ENCODE peak calls at places on chromosomes 4 and X, in ten cellular contexts. U is lung, X is kidney, Q is heart left ventricle, L is fibroblast of mammary gland, B is progenitor cell of endocrine pancreas, Z is endothelial cell, R is RWPE1, O is MCF 10A, K is mucosa of descending colon. H is an unnamed sample.

GRCh38 chr4:151197258-151197657 is 79.7 kb upstream of the PRSS48 start:
- DNase-seq in B (no peak), K (no peak), X (no peak), Q (no peak), Z (no peak), O (peak), R (peak), U (no peak), L (peak), H (no peak)

GRCh38 chr4:166308589-166308988 is 435.6 kb downstream of the TLL1 start:
- DNase-seq in Z (no peak), X (no peak), U (no peak), K (no peak), L (no peak), Q (no peak), O (peak), B (no peak), R (peak), H (no peak)

GRCh38 chr4:20418865-20419451 is 167.3 kb downstream of the SLIT2 start:
- DNase-seq in Z (no peak), L (peak), X (no peak), B (no peak), U (no peak), O (peak), Q (no peak), R (peak), K (no peak), H (no peak)

GRCh38 chrX:51598899-51599298 is 19.8 kb downstream of the CENPVL3 start:
- DNase-seq in L (no peak), K (no peak), Z (no peak), O (no peak), U (no peak), R (no peak), X (no peak), Q (no peak), B (no peak), H (no peak)

GRCh38 chr4:188960411-188961093 is 821.3 kb downstream of the TRIML1 start:
- DNase-seq in L (peak), R (no peak), O (no peak), U (no peak), Q (no peak), K (no peak), B (no peak), X (no peak), Z (no peak), H (no peak)

GRCh38 chrX:47175588-47175980 is 18.0 kb upstream of the UBA1 start:
- DNase-seq in K (no peak), O (no peak), L (no peak), X (peak), U (no peak), B (no peak), Z (no peak), R (no peak), Q (no peak), H (no peak)

GRCh38 chr4:71772592-71772991 is 11.3 kb downstream of the GC start:
- DNase-seq in Z (no peak), Q (no peak), O (peak), X (no peak), K (no peak), U (no peak), R (no peak), L (no peak), B (no peak), H (no peak)

GRCh38 chrX:29397506-29397905 is 810.3 kb downstream of the IL1RAPL1 start:
- DNase-seq in Z (no peak), X (no peak), Q (no peak), R (no peak), B (no peak), U (no peak), O (no peak), K (no peak), L (peak), H (no peak)

GRCh38 chrX:13376857-13377441 is 57.1 kb upstream of the ATXN3L start:
- DNase-seq in L (peak), X (no peak), R (peak), Z (no peak), O (peak), B (no peak), Q (peak), U (peak), K (no peak), H (no peak)

GRCh38 chr4:89590102-89590501 is 246.9 kb downstream of the SNCA start:
- DNase-seq in Q (no peak), U (no peak), Z (no peak), L (no peak), R (no peak), B (no peak), K (no peak), O (no peak), X (no peak), H (no peak)

GRCh38 chr4:148162554-148162953 is 279.7 kb downstream of the NR3C2 start:
- DNase-seq in K (no peak), Q (no peak), B (no peak), L (no peak), R (no peak), Z (no peak), U (no peak), X (no peak), O (no peak), H (no peak)

GRCh38 chrX:133258481-133258880 is 40.3 kb upstream of the TFDP3 start:
- DNase-seq in X (no peak), Z (no peak), Q (no peak), L (peak), O (no peak), B (no peak), K (no peak), U (no peak), R (no peak), H (no peak)

GRCh38 chr4:26267087-26267486 is 53.7 kb upstream of the RBPJ start:
- DNase-seq in O (no peak), R (no peak), U (no peak), X (no peak), Q (peak), K (no peak), B (no peak), Z (no peak), L (peak), H (no peak)

GRCh38 chr4:22202351-22203343 is 254.1 kb upstream of the KCNIP4 start:
- DNase-seq in L (no peak), X (no peak), Q (no peak), K (no peak), R (no peak), Z (no peak), O (no peak), B (no peak), U (no peak), H (no peak)

GRCh38 chr4:121034010-121034409 is 38.3 kb downstream of the NDNF start:
- DNase-seq in Q (no peak), U (no peak), B (no peak), L (peak), Z (no peak), K (no peak), R (no peak), O (peak), X (no peak), H (no peak)

GRCh38 chrX:13703135-13703534 is 14.2 kb downstream of the RAB9A start:
- DNase-seq in L (no peak), Q (no peak), U (no peak), Z (no peak), K (no peak), O (no peak), B (no peak), R (no peak), X (no peak), H (no peak)

GRCh38 chr4:84691170-84691691 is 108.3 kb downstream of the CDS1 start:
- DNase-seq in B (no peak), Q (no peak), R (peak), X (no peak), U (peak), K (no peak), Z (no peak), O (peak), L (peak), H (no peak)

GRCh38 chrX:49308604-49309269 is 5.3 kb downstream of the GAGE10 start:
- DNase-seq in K (no peak), Z (no peak), L (peak), X (no peak), U (no peak), O (no peak), R (no peak), Q (no peak), B (no peak), H (no peak)

GRCh38 chr4:176498857-176499256 is 179.1 kb downstream of the SPCS3 start:
- DNase-seq in Q (no peak), O (no peak), R (no peak), Z (no peak), B (no peak), L (no peak), K (no peak), U (no peak), X (no peak), H (no peak)

GRCh38 chr4:188147176-188147575 is 7.9 kb downstream of the TRIML1 start:
- DNase-seq in Q (no peak), L (no peak), U (no peak), K (no peak), R (no peak), O (no peak), Z (no peak), B (no peak), X (no peak), H (no peak)

GRCh38 chr4:168550071-168550766 is 53.4 kb downstream of the PALLD start:
- DNase-seq in B (no peak), Q (no peak), O (no peak), K (no peak), U (no peak), Z (no peak), L (peak), X (no peak), R (no peak), H (no peak)

GRCh38 chr4:57078685-57079521 is 31.3 kb downstream of the IGFBP7 start:
- DNase-seq in K (no peak), Q (no peak), X (peak), L (no peak), U (no peak), Z (no peak), R (peak), B (no peak), O (peak), H (no peak)

GRCh38 chrX:147838465-147839131 is 73.1 kb upstream of the FMR1 start:
- DNase-seq in Z (no peak), B (no peak), R (peak), L (peak), Q (no peak), X (no peak), O (peak), K (no peak), U (no peak), H (no peak)

GRCh38 chr4:108751321-108751720 is 11.5 kb downstream of the ETNPPL start:
- DNase-seq in Z (no peak), K (no peak), R (no peak), O (no peak), U (no peak), X (no peak), B (no peak), L (no peak), Q (no peak), H (no peak)

GRCh38 chrX:13013353-13014110 is 30.9 kb downstream of the FAM9C start:
- DNase-seq in Q (peak), R (no peak), L (peak), B (no peak), U (no peak), K (no peak), O (no peak), X (no peak), Z (no peak), H (no peak)

GRCh38 chr4:159047478-159048165 is 55.3 kb upstream of the RAPGEF2 start:
- DNase-seq in O (no peak), U (no peak), R (no peak), B (no peak), Q (no peak), L (peak), X (no peak), Z (no peak), K (no peak), H (no peak)

GRCh38 chrX:21948897-21949578 is 8.5 kb downstream of the SMS start:
- DNase-seq in R (no peak), L (no peak), X (no peak), U (no peak), B (no peak), Q (no peak), K (no peak), Z (no peak), O (no peak), H (no peak)

GRCh38 chr4:152605641-152606304 is 69.9 kb upstream of the FBXW7 start:
- DNase-seq in Z (no peak), B (no peak), X (no peak), O (no peak), K (no peak), Q (no peak), R (no peak), U (no peak), L (peak), H (peak)

GRCh38 chr4:8274772-8275241 is 5.3 kb downstream of the HTRA3 start:
- DNase-seq in B (no peak), X (peak), Q (peak), K (peak), O (peak), L (peak), U (peak), R (no peak), Z (no peak), H (peak)

GRCh38 chr4:68732653-68733466 is 62.4 kb upstream of the UGT2B15 start:
- DNase-seq in Z (no peak), L (no peak), X (no peak), O (no peak), B (peak), K (no peak), R (no peak), U (no peak), Q (no peak), H (no peak)

GRCh38 chrX:17355976-17356375 is 19.0 kb upstream of the NHS start:
- DNase-seq in L (no peak), Q (no peak), Z (no peak), K (no peak), U (no peak), B (no peak), R (no peak), O (no peak), X (no peak), H (no peak)

GRCh38 chrX:17359500-17359899 is 15.5 kb upstream of the NHS start:
- DNase-seq in R (no peak), B (no peak), L (peak), Q (no peak), K (no peak), U (no peak), X (no peak), Z (no peak), O (peak), H (no peak)

GRCh38 chrX:17361620-17362019 is 13.4 kb upstream of the NHS start:
- DNase-seq in B (no peak), Q (no peak), L (peak), K (no peak), U (no peak), R (no peak), Z (peak), O (no peak), X (no peak), H (peak)
- TF ChIP-seq CTCF in B (peak), Q (no peak), L (peak), K (no peak), U (no peak), R (no peak), Z (peak), O (peak), X (peak), H (peak)

GRCh38 chr4:16278178-16278577 is 51.9 kb upstream of the TAPT1 start:
- DNase-seq in K (no peak), U (no peak), X (no peak), O (no peak), R (no peak), Z (no peak), B (no peak), Q (no peak), L (no peak), H (no peak)
- TF ChIP-seq CTCF in K (no peak), U (no peak), X (no peak), O (no peak), R (no peak), Z (peak), B (peak), Q (no peak), L (peak), H (no peak)

DNA sequence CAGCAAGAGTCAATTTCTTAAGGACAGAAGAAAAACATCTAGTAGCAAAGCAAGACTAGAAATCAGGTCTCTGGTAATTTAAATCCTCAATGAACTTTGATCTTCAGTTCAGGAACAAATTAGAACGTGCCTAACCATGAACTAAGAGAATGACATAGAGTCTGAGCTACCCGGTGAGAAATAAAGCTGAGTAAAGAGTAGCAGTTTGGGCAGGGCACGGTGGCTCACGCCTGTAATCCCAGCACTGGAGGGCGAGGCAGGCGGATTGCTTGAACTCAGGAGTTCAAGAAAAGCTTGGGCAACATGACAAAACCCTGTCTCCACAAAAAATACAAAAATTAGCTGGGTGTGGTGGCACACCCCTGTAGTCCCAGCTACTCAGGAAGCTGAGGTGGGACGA is 37.7 kb downstream of the ACE2 start:
- DNase-seq in Q (no peak), B (no peak), O (no peak), R (no peak), X (no peak), L (no peak), K (peak), Z (no peak), U (no peak), H (no peak)
- TF ChIP-seq CTCF in Q (no peak), B (no peak), O (no peak), R (no peak), X (no peak), L (no peak), K (no peak), Z (no peak), U (no peak), H (no peak)

GRCh38 chrX:9595131-9595530 is 130.3 kb downstream of the TBL1X start:
- DNase-seq in L (peak), Q (no peak), U (no peak), R (no peak), X (no peak), Z (no peak), O (peak), K (no peak), B (no peak), H (no peak)

GRCh38 chrX:9596837-9597236 is 132.0 kb downstream of the TBL1X start:
- DNase-seq in O (no peak), K (no peak), U (no peak), X (no peak), L (no peak), Q (no peak), R (no peak), B (no peak), Z (no peak), H (no peak)

GRCh38 chrX:9593756-9594155 is 128.9 kb downstream of the TBL1X start:
- DNase-seq in B (no peak), U (no peak), L (no peak), Z (no peak), X (no peak), O (no peak), R (no peak), Q (no peak), K (no peak), H (no peak)

GRCh38 chrX:9598344-9598743 is 133.5 kb downstream of the TBL1X start:
- DNase-seq in R (no peak), B (no peak), Q (no peak), L (no peak), X (no peak), U (no peak), Z (no peak), O (no peak), K (no peak), H (no peak)

DNA sequence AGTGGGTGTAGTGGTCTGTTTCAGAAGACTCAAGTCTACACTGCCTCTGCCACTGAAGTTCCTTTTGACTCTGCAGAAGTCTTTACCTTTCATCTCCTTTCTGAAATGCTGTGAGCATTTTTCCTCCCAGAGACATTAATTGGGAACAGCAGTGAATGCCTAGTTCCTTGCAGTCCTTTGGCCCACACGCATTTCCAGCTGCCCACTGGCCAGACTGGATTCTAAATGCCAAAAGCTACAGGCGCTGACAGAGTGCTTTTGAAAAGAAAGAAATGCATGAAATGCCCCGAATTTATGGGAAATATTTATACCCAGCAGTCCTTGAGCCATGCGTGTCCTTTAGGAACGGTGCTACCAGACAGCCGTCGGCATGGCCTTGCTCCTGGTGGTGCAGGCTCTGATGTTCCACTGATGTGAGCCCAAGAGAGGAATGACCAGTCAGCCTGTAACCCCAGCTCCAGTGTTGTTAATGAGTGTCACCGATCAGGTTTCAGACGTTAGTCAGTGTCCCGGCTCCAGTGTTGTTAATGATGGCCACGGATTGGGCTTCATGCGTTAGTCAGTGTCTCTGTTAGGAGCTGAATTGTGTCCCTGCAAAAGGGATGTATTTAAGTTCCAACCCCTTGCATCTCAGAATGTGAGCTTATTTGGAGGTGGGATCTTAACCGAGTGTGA is 132.6 kb downstream of the TBL1X start:
- DNase-seq in B (no peak), K (no peak), Z (no peak), L (peak), U (no peak), Q (no peak), O (no peak), X (no peak), R (no peak), H (no peak)
- TF ChIP-seq CTCF in B (no peak), K (no peak), Z (no peak), L (no peak), U (no peak), Q (no peak), O (no peak), X (no peak), R (no peak), H (no peak)

DNA sequence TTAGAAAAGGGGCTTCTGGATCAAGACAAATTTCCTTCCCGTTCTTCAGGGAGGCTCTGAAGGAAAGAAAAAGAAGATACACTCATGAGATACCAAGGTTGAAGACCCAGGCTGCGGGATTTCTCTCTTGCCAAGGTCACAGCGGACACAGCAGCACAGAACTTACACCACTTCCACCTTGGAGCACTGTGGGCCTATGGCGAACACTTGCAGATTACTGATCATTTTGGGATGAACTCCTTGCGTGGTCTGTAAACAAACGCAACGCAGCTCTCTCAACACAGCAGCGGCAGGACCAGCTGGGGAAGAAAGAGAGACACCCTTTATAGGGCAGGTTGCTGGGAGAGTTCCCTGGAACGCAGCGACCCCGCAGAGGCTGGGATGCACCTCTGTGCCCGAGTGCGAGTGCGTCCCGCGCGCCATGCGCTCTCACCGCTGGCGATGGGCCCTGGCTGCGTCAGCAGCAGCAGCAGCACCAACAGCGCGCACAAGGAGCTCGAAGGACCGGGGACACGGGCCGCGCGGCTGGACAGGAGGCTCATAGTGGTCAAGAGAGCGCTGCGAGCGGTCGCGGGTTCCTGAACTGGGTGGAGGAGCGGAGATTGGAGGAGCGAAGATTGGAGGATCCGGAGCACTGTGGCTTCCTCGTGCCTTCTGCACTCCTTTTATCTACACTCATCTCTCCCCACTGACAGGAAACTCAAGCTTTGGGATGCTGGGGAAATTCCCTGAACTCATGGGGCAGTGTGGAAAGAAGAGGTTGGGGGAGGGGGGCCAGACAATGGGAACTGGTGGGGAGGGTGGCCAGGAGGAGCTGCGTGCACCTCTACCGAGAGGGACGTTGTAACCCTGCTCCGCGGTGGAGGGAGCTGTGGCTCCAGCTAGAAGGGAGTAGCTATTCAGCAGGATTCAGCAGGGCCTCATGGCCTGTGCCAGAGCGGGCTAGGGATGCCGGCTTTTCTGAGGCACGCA is at the start of gene CXCL5:
- DNase-seq in U (no peak), L (peak), Q (peak), R (no peak), K (peak), X (peak), Z (peak), B (peak), O (no peak), H (peak)
- TF ChIP-seq CTCF in U (no peak), L (no peak), Q (peak), R (no peak), K (no peak), X (no peak), Z (no peak), B (peak), O (no peak), H (no peak)

DNA sequence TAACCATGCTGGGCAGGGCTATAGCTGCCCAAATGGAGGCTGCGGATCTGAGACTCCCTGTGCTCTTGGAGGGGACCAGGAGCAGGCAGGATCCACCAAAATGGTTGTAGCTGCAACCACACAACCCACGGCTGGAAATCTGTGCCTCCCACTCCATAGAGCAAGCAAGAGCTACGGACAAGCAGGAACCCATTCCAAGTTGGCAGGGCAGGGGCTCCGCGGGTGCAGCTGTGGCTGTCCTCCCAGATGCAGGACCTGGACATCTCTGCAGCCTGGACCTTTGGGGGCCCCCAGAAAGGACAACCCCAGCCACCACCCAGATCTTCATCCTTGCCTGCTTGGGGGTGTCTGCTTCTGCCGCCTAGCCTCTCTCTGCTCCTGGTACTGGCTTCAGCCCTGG is 154.1 kb upstream of the TRAM1L1 start:
- DNase-seq in B (no peak), Q (no peak), L (no peak), K (no peak), R (no peak), O (no peak), U (no peak), Z (no peak), X (peak), H (no peak)
- TF ChIP-seq CTCF in B (no peak), Q (no peak), L (no peak), K (no peak), R (no peak), O (no peak), U (no peak), Z (no peak), X (no peak), H (no peak)

H was measured in glutamatergic neuron.